ENCODE peak calls at places on chromosomes 2 and 18, in five cellular contexts. U, E, I, F and N are unnamed samples.

GRCh38 chr2:33511141-33511540 is 34.7 kb downstream of the RASGRP3 start:
- DNase-seq in U (no peak), E (no peak), I (no peak), F (no peak), N (no peak)

GRCh38 chr2:97970300-97971060 is 25.3 kb downstream of the TMEM131 start:
- DNase-seq in U (peak), E (no peak), I (no peak), F (no peak), N (no peak)

GRCh38 chr18:59087391-59087790 is 52.3 kb upstream of the SEC11C start:
- DNase-seq in U (no peak), E (no peak), I (no peak), F (no peak), N (no peak)

GRCh38 chr18:7000484-7001096 is 117.0 kb downstream of the LAMA1 start:
- DNase-seq in U (peak), E (no peak), I (peak), F (no peak), N (peak)

GRCh38 chr2:23791030-23791429 is 135.9 kb downstream of the ATAD2B start:
- DNase-seq in U (peak), E (no peak), I (no peak), F (no peak), N (peak)

GRCh38 chr2:64204006-64204632 is 59.9 kb upstream of the PELI1 start:
- DNase-seq in U (no peak), E (no peak), I (no peak), F (peak), N (no peak)

GRCh38 chr2:207720517-207721187 is 9.2 kb downstream of the CCNYL1 start:
- DNase-seq in U (no peak), E (no peak), I (no peak), F (no peak), N (no peak)

GRCh38 chr2:15750822-15751221 is 159.2 kb downstream of the DDX1 start:
- DNase-seq in U (no peak), E (no peak), I (no peak), F (no peak), N (no peak)

GRCh38 chr2:103788875-103789715 is 1027.3 kb downstream of the TMEM182 start:
- DNase-seq in U (peak), E (no peak), I (no peak), F (no peak), N (no peak)

GRCh38 chr18:10928971-10929373 is 220.4 kb downstream of the PIEZO2 start:
- DNase-seq in U (no peak), E (no peak), I (no peak), F (peak), N (no peak)

GRCh38 chr18:22933958-22934423 is 863 bp downstream of the RBBP8 start:
- DNase-seq in U (no peak), E (no peak), I (no peak), F (peak), N (no peak)

GRCh38 chr2:168457177-168457905 is 1.3 kb downstream of the CERS6 start:
- DNase-seq in U (no peak), E (no peak), I (no peak), F (peak), N (no peak)

GRCh38 chr2:172434821-172435607 is 7.6 kb downstream of the ITGA6 start:
- DNase-seq in U (no peak), E (no peak), I (no peak), F (no peak), N (no peak)

GRCh38 chr2:97808816-97809215 is 95.4 kb downstream of the ZAP70 start:
- DNase-seq in U (no peak), E (no peak), I (no peak), F (no peak), N (no peak)

GRCh38 chr18:10916865-10917264 is 232.5 kb downstream of the PIEZO2 start:
- DNase-seq in U (peak), E (no peak), I (no peak), F (no peak), N (no peak)

GRCh38 chr2:215460682-215461081 is 24.8 kb upstream of the FN1 start:
- DNase-seq in U (peak), E (no peak), I (no peak), F (no peak), N (no peak)

DNA sequence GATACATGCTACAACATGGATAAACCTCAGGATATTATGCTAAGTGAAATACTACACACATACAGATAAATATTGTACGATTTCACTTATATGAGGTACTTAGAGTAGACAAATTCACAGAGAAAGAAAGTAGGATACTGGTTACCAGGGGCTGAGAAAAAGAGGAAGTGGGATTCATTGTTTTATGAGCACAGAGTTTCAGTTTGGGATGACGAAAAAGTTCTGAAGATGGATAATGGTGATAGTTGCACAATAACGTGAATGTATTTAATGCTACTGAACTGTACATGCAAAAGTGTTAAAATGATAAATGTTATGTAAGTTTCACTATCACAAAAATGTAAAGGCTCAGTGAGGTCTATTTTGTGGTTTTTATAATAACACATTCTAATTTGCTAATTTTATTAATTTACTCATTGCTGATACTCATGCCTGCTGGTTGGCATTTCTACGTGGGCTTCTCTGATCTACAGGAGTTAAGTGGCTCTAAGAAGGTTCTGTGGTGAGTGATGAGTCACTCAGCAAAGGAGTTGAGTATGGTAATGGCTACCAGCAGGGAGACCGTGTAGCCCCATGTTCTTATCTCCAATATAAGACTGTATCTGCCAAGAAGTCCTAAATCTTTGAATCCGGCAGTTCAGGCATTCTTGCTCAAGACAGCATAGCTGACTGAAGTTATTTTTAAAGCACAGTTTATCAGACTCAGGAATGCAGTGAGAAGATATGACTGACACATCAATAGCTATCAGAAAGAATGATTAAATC is 41.1 kb downstream of the UPP2 start:
- DNase-seq in U (no peak), E (no peak), I (no peak), F (no peak), N (no peak)
- TF ChIP-seq ZBTB33 in U (no peak), E (no peak), I (no peak), F (no peak), N (no peak)

GRCh38 chr2:170258382-170258781 is 80.4 kb downstream of the MYO3B start:
- DNase-seq in U (no peak), E (no peak), I (no peak), F (no peak), N (no peak)
- TF ChIP-seq ZBTB33 in U (no peak), E (no peak), I (no peak), F (no peak), N (no peak)

DNA sequence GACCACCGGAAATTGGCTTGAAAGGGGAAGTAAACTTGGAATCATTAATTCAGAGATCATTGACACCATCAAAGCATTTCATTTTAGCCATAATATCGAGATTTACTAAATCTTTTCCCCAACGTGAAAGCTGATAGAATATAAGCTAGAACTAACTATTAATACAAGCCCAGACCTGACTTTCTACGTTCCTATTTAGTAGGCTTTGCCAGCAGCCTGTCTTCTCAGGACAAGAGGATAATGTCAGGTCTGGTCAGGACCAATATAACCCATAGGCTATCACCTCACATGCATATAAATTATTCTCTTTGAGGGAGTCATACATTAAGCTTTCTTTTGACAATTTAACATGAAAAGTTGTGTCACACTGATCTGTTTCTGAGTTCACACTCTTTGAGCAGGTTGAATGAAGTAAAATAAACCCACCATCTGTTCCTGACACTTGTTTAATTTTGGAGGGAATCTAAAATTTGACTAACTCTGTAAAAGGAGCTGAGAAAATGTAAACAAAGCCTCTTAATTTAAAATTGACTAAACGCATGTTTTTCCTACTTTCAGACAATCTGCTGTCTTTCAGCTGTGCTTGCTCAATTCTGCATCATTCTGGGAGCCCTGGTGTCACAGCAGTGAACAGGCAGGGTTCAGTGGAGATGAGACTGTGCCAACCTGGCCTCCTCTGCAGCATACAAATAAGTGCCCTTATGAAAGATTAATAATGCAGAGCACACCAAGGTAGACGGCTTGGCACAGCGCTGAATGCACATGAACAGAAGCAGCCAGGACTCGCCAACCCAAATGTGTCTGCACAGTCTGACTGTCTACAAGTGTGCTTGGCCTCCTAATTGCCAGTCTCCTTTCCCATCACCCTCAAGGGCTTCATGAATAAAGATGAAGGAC is 222.2 kb upstream of the CHAC2 start:
- DNase-seq in U (no peak), E (no peak), I (no peak), F (no peak), N (no peak)
- TF ChIP-seq ZBTB33 in U (no peak), E (no peak), I (no peak), F (no peak), N (no peak)

GRCh38 chr2:140627136-140627535 is 1503.7 kb downstream of the LRP1B start:
- DNase-seq in U (no peak), E (no peak), I (no peak), F (no peak), N (no peak)
- TF ChIP-seq ZBTB33 in U (no peak), E (no peak), I (no peak), F (no peak), N (no peak)